ENCODE peak calls at places on chromosomes 6 and 20, in eight cellular contexts. Z is NCI-H2029; M is T-helper 1 cell; H is HFF-Myc; U is activated naive CD8-positive, alpha-beta T cell treated with anti-CD3 and anti-CD28 coated beads, Interleukin-2, amount 10 ng/mL, durations not matched to agents 7 days and 5 days; C is mucosa of gallbladder; N is psoas muscle; E is lower leg skin. W is an unnamed sample.
A peak's percentile ranks its signal among the peaks of the same experiment; 100 is the strongest.

GRCh38 chr6:167485186-167485978 is 160.5 kb downstream of the TTLL2 start:
- DNase-seq in Z (no peak), M (no peak), H (no peak), U (no peak), C (no peak), N (no peak), E (no peak), W (peak; percentile 61)

GRCh38 chr6:155177369-155177961 is 86.3 kb upstream of the CLDN20 start:
- DNase-seq in Z (peak; percentile 19), M (peak; percentile 67), H (no peak), U (no peak), C (peak; percentile 48), N (no peak), E (no peak), W (peak; percentile 79)

GRCh38 chr6:44107017-44107416 is 20.2 kb downstream of the MRPL14 start:
- DNase-seq in Z (no peak), M (no peak), H (no peak), U (no peak), C (no peak), N (no peak), E (no peak), W (no peak)

GRCh38 chr6:113513086-113513485 is 344.1 kb upstream of the MARCKS start:
- DNase-seq in Z (no peak), M (no peak), H (no peak), U (no peak), C (no peak), N (no peak), E (no peak), W (no peak)

GRCh38 chr6:29926795-29927427 is 15.4 kb upstream of the HLA-A start:
- DNase-seq in Z (peak; percentile 62), M (peak; percentile 75), H (peak; percentile 25), U (peak; percentile 65), C (peak; percentile 87), N (peak; percentile 81), E (peak; percentile 91), W (peak; percentile 76)

GRCh38 chr6:43355862-43356590 is 13.4 kb downstream of the ZNF318 start:
- DNase-seq in Z (no peak), M (no peak), H (no peak), U (no peak), C (no peak), N (no peak), E (no peak), W (peak; percentile 20)

GRCh38 chr6:132227937-132228336 is 173.3 kb downstream of the MOXD1 start:
- DNase-seq in Z (no peak), M (no peak), H (no peak), U (no peak), C (no peak), N (no peak), E (no peak), W (peak; percentile 76)

GRCh38 chr6:25035451-25036435 is 100.0 kb upstream of the RIPOR2 start:
- DNase-seq in Z (no peak), M (peak; percentile 52), H (no peak), U (no peak), C (no peak), N (no peak), E (no peak), W (no peak)

GRCh38 chr6:21678990-21679389 is 85.4 kb downstream of the SOX4 start:
- DNase-seq in Z (no peak), M (no peak), H (no peak), U (no peak), C (no peak), N (no peak), E (no peak), W (peak; percentile 76)

GRCh38 chr6:53647437-53648094 is 18.0 kb downstream of the KLHL31 start:
- DNase-seq in Z (no peak), M (peak; percentile 80), H (no peak), U (peak; percentile 31), C (no peak), N (no peak), E (no peak), W (no peak)

GRCh38 chr6:166955121-166955864 is 1.1 kb downstream of the RNASET2 start:
- DNase-seq in Z (no peak), M (peak; percentile 48), H (no peak), U (no peak), C (no peak), N (peak; percentile 63), E (peak; percentile 88), W (peak; percentile 13)

GRCh38 chr6:44234101-44235090 is 11.0 kb downstream of the SLC29A1 start:
- DNase-seq in Z (peak; percentile 52), M (no peak), H (no peak), U (no peak), C (peak; percentile 75), N (peak; percentile 96), E (peak; percentile 93), W (peak; percentile 93)

GRCh38 chr6:134171517-134171916 is 119.1 kb upstream of the SLC2A12 start:
- DNase-seq in Z (no peak), M (no peak), H (no peak), U (no peak), C (no peak), N (no peak), E (no peak), W (peak; percentile 8)

GRCh38 chr6:168097621-168098430 is 18.8 kb upstream of the FRMD1 start:
- DNase-seq in Z (peak; percentile 19), M (no peak), H (no peak), U (no peak), C (no peak), N (peak; percentile 45), E (no peak), W (no peak)

GRCh38 chr6:84258866-84259265 is 31.4 kb upstream of the CEP162 start:
- DNase-seq in Z (no peak), M (no peak), H (no peak), U (no peak), C (no peak), N (no peak), E (no peak), W (no peak)

GRCh38 chr20:63239431-63239830 is 3.7 kb downstream of the BIRC7 start:
- DNase-seq in Z (no peak), M (no peak), H (no peak), U (no peak), C (no peak), N (no peak), E (no peak), W (no peak)

W was measured in astrocyte of the hippocampus.